ENCODE peak calls at places on chromosomes 7 and 10, in nine cellular contexts. V, A, T, X, W, Y, R, D and C are unnamed samples. For H3K27me3, the result is how much of the 10 kb centered on the place peaks cover.

GRCh38 chr10:130804778-130805634 is 506.5 kb downstream of the TCERG1L start:
- DNase-seq in A (no peak), T (peak), X (no peak), V (no peak), W (no peak), R (no peak), Y (no peak), D (peak), C (no peak)

GRCh38 chr7:92717982-92718716 is 118.2 kb downstream of the CDK6 start:
- DNase-seq in T (no peak), W (no peak), X (peak), V (no peak), D (peak), A (peak), R (no peak), Y (peak), C (no peak)

GRCh38 chr7:90271753-90272152 is 26.8 kb downstream of the CFAP69 start:
- DNase-seq in V (no peak), W (no peak), Y (no peak), T (no peak), R (peak), D (no peak), A (no peak), X (peak), C (no peak)

GRCh38 chr7:77454802-77455201 is 38.7 kb upstream of the GSAP start:
- DNase-seq in R (no peak), W (no peak), D (no peak), X (no peak), A (no peak), Y (no peak), V (no peak), T (no peak), C (no peak)

GRCh38 chr10:86962136-86962980 is 4.0 kb downstream of the SNCG start:
- DNase-seq in W (no peak), D (peak), T (peak), X (no peak), Y (peak), V (no peak), R (no peak), A (no peak), C (no peak)

GRCh38 chr10:14564268-14564744 is 210.4 kb downstream of the FAM107B start:
- DNase-seq in R (no peak), V (no peak), T (no peak), Y (no peak), D (no peak), W (no peak), A (no peak), X (no peak), C (no peak)

GRCh38 chr10:69352569-69353264 is 64.0 kb downstream of the TACR2 start:
- DNase-seq in R (no peak), D (no peak), T (no peak), W (no peak), A (no peak), X (no peak), Y (no peak), V (no peak), C (no peak)

GRCh38 chr7:31850601-31851000 is 163.6 kb downstream of the PPP1R17 start:
- DNase-seq in R (no peak), A (no peak), D (no peak), V (no peak), X (no peak), T (no peak), Y (no peak), W (peak), C (no peak)

GRCh38 chr7:158468225-158468624 is 119.4 kb downstream of the PTPRN2 start:
- DNase-seq in D (no peak), X (no peak), A (no peak), V (no peak), T (no peak), R (no peak), W (peak), Y (no peak), C (no peak)

GRCh38 chr7:134350682-134351081 is 34.0 kb upstream of the SLC35B4 start:
- DNase-seq in W (no peak), Y (no peak), A (no peak), X (no peak), T (no peak), V (no peak), D (no peak), R (no peak), C (no peak)

GRCh38 chr10:119917777-119918176 is 25.2 kb downstream of the SEC23IP start:
- DNase-seq in X (no peak), R (no peak), T (no peak), D (no peak), V (no peak), A (no peak), W (no peak), Y (no peak), C (no peak)

GRCh38 chr10:42937048-42937447 is 139.8 kb upstream of the RET start:
- DNase-seq in R (no peak), T (peak), A (no peak), D (no peak), W (no peak), V (no peak), X (no peak), Y (no peak), C (no peak)

GRCh38 chr7:128740996-128741395 is 1.8 kb downstream of the CALU start:
- DNase-seq in T (no peak), D (no peak), R (no peak), Y (no peak), A (no peak), X (no peak), W (no peak), V (no peak), C (no peak)

GRCh38 chr7:128937647-128938523 is at the start of gene IRF5:
- DNase-seq in D (no peak), Y (peak), R (no peak), V (peak), T (peak), W (peak), X (peak), A (peak), C (no peak)

GRCh38 chr10:13707156-13707881 is 120.6 kb downstream of the PRPF18 start:
- DNase-seq in T (no peak), A (peak), D (peak), R (peak), Y (peak), V (no peak), W (peak), X (peak), C (peak)

GRCh38 chr10:32142646-32143045 is 86.4 kb upstream of the KIF5B start:
- DNase-seq in V (no peak), R (peak), X (peak), Y (no peak), T (no peak), W (no peak), A (no peak), D (no peak), C (no peak)

GRCh38 chr7:113071465-113071864 is 15.2 kb downstream of the GPR85 start:
- DNase-seq in V (peak), A (no peak), T (no peak), Y (no peak), W (no peak), D (no peak), X (peak), R (no peak), C (no peak)

GRCh38 chr10:125142946-125143345 is 17.4 kb downstream of the CTBP2 start:
- DNase-seq in R (no peak), A (no peak), Y (no peak), X (no peak), V (no peak), W (no peak), D (no peak), T (no peak), C (no peak)

GRCh38 chr10:50447691-50448090 is 176.1 kb downstream of the SGMS1 start:
- DNase-seq in D (no peak), A (no peak), R (no peak), Y (no peak), T (no peak), V (no peak), X (peak), W (no peak), C (no peak)

GRCh38 chr10:119489572-119490326 is 52.8 kb downstream of the RGS10 start:
- DNase-seq in T (no peak), X (peak), R (no peak), Y (peak), V (peak), A (peak), D (no peak), W (peak), C (no peak)

GRCh38 chr7:17233643-17234397 is 64.6 kb upstream of the AHR start:
- DNase-seq in Y (no peak), X (no peak), V (peak), T (no peak), W (no peak), A (no peak), D (no peak), R (no peak), C (no peak)

GRCh38 chr7:30596043-30596641 is 1.5 kb downstream of the GARS1 start:
- DNase-seq in W (peak), T (no peak), D (no peak), V (peak), X (peak), A (no peak), Y (no peak), R (no peak), C (no peak)

GRCh38 chr10:120217736-120218135 is 239.3 kb upstream of the PLPP4 start:
- DNase-seq in T (no peak), A (no peak), D (no peak), W (no peak), R (no peak), Y (no peak), X (no peak), V (no peak), C (no peak)

GRCh38 chr10:89118091-89118490 is 89.0 kb downstream of the CH25H start:
- DNase-seq in A (no peak), R (no peak), V (no peak), T (no peak), Y (no peak), W (no peak), X (peak), D (no peak), C (peak)

GRCh38 chr7:138980575-138981285 is 459 bp downstream of the KIAA1549 start:
- DNase-seq in X (peak), Y (no peak), A (no peak), V (no peak), D (no peak), W (no peak), R (no peak), T (no peak), C (no peak)

GRCh38 chr10:97427571-97428179 is 1.7 kb downstream of the PGAM1 start:
- DNase-seq in V (no peak), W (peak), R (no peak), X (peak), Y (peak), T (no peak), D (no peak), A (no peak), C (no peak)

GRCh38 chr10:52631648-52632047 is 140.9 kb downstream of the MBL2 start:
- DNase-seq in A (no peak), V (no peak), W (no peak), R (no peak), Y (no peak), X (no peak), D (no peak), T (no peak), C (no peak)

GRCh38 chr10:70267161-70267933 is 16.5 kb downstream of the NPFFR1 start:
- DNase-seq in W (peak), A (no peak), T (no peak), V (no peak), R (peak), D (no peak), Y (no peak), X (peak), C (peak)

GRCh38 chr7:16067695-16068094 is 353.6 kb downstream of the CRPPA start:
- DNase-seq in V (no peak), W (no peak), X (no peak), R (no peak), A (no peak), D (no peak), Y (no peak), T (no peak), C (no peak)

GRCh38 chr7:73448609-73449008 is 15.0 kb downstream of the FZD9 start:
- DNase-seq in A (no peak), Y (no peak), D (no peak), V (no peak), W (no peak), X (no peak), R (peak), T (no peak), C (no peak)

GRCh38 chr10:35797187-35797586 is 155.1 kb upstream of the FZD8 start:
- DNase-seq in X (no peak), D (no peak), R (no peak), W (no peak), T (no peak), V (no peak), A (no peak), Y (no peak), C (no peak)

GRCh38 chr10:132223156-132223590 is 36.4 kb downstream of the DPYSL4 start:
- DNase-seq in R (peak), X (peak), W (peak), D (peak), A (peak), V (peak), Y (peak), T (no peak), C (peak)

GRCh38 chr10:29895436-29895835 is 163.9 kb downstream of the JCAD start:
- DNase-seq in D (no peak), Y (no peak), X (peak), T (peak), V (no peak), A (no peak), R (peak), W (peak), C (peak)

GRCh38 chr10:77564781-77565589 is 72.6 kb downstream of the KCNMA1 start:
- DNase-seq in W (peak), X (peak), V (no peak), A (no peak), D (no peak), R (peak), Y (no peak), T (no peak), C (no peak)

GRCh38 chr7:155387066-155387620 is 70.8 kb upstream of the EN2 start:
- DNase-seq in W (no peak), R (no peak), T (no peak), A (no peak), X (no peak), Y (no peak), D (no peak), V (no peak), C (no peak)

GRCh38 chr7:7628476-7628875 is 12.1 kb upstream of the UMAD1 start:
- DNase-seq in R (no peak), A (no peak), V (no peak), X (no peak), W (no peak), Y (no peak), T (no peak), D (no peak), C (no peak)

GRCh38 chr10:23194966-23195845 is 3.1 kb downstream of the PTF1A start:
- DNase-seq in V (no peak), A (no peak), W (peak), T (no peak), X (no peak), Y (no peak), R (no peak), D (no peak), C (no peak)
- H3K27me3 ChIP-seq in V (under half), A (under half), W (half or more), T (half or more), X (half or more), Y (half or more), R (under half), D (under half), C (half or more)

GRCh38 chr7:146740039-146740438 is 623.4 kb downstream of the CNTNAP2 start:
- DNase-seq in X (no peak), D (no peak), A (no peak), V (no peak), W (no peak), T (no peak), R (no peak), Y (no peak), C (no peak)

GRCh38 chr7:146731185-146731584 is 614.6 kb downstream of the CNTNAP2 start:
- DNase-seq in T (no peak), R (no peak), W (no peak), D (no peak), X (no peak), Y (no peak), A (no peak), V (no peak), C (no peak)

GRCh38 chr7:146735992-146736391 is 619.4 kb downstream of the CNTNAP2 start:
- DNase-seq in V (no peak), Y (no peak), A (no peak), W (no peak), X (no peak), T (no peak), D (no peak), R (no peak), C (no peak)

GRCh38 chr7:146736446-146737190 is 620.0 kb downstream of the CNTNAP2 start:
- DNase-seq in X (no peak), R (no peak), V (no peak), Y (no peak), D (no peak), W (no peak), A (no peak), T (no peak), C (no peak)
- TF ChIP-seq CTCF in X (no peak), R (no peak), V (no peak), Y (no peak), D (peak), W (peak), A (no peak), T (no peak), C (peak)

GRCh38 chr7:98354052-98354451 is 46.8 kb downstream of the BAIAP2L1 start:
- DNase-seq in T (peak), A (no peak), V (no peak), W (no peak), X (no peak), R (no peak), D (no peak), Y (no peak), C (no peak)

GRCh38 chr7:98355250-98355538 is 45.7 kb downstream of the BAIAP2L1 start:
- DNase-seq in A (no peak), R (no peak), W (no peak), V (no peak), T (peak), Y (no peak), X (no peak), D (no peak), C (no peak)

GRCh38 chr7:98357751-98358161 is 43.1 kb downstream of the BAIAP2L1 start:
- DNase-seq in V (no peak), A (no peak), R (no peak), X (no peak), D (no peak), W (no peak), Y (no peak), T (peak), C (no peak)

GRCh38 chr7:98352621-98353020 is 48.3 kb downstream of the BAIAP2L1 start:
- DNase-seq in Y (no peak), A (no peak), V (no peak), X (peak), R (peak), D (no peak), T (no peak), W (no peak), C (no peak)

DNA sequence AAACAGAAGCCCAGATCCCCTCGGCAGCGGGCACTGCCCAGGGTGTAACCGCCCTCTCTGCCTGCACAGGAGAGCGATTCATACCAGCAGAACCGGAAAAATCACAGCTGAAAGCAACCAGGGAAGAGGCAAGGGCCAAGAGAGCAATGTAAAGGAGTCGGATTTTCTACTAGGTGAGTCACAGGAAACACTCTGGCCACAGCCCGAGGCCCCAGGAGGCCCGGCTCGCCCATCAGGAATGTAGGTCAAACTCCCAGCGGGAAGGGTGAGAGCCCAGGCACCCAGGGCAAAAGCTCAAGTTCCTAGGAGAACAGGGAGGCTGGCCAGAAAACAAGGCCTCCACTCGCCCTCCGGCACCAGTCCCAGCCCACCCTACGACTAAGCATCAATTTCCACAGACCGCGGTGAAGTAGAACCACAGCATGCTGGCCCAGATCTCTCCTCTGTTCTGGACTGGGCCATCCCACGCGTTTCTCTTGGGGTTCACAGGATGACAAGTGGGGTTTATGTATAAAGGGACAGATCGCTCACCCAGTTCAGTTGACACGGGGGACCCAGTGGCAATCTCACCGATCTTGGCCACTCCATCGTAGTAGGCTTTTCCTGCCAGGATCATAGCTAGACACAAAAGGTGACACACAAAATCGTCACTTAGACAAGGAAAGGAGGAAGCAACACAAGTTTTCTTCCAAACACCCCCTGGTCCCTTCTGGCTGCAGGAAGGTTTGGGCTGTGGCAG is 46.2 kb downstream of the BAIAP2L1 start:
- DNase-seq in T (peak), R (no peak), V (no peak), A (no peak), D (no peak), X (peak), Y (peak), W (no peak), C (peak)
- H3K4me3 ChIP-seq in T (no peak), R (no peak), V (no peak), A (no peak), D (no peak), X (peak), Y (no peak), W (no peak), C (no peak)

DNA sequence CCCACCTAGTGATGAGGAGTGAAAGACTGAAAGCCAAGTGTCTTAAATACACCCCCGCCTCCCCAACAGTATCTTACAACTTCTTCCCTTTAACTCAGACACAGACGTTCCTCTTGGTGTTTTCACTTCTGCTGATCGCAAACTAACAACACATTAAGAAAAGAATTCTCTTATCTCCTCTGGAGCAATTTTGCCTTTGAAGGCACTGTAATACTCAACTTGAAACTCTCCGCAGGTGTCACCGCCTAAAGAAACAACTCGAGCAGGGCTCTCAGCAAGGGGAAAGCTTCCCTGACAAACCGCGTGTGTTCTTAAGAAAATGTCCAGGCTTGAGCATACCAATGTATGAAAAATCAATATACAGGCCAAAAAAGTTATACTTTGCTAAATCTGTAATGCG is 445 bp downstream of the SEMA3C start:
- DNase-seq in R (no peak), D (no peak), T (no peak), W (peak), Y (no peak), A (no peak), X (no peak), V (no peak), C (no peak)
- H3K27me3 ChIP-seq in R (under half), D (under half), T (under half), W (under half), Y (under half), A (under half), X (under half), V (under half), C (under half)

DNA sequence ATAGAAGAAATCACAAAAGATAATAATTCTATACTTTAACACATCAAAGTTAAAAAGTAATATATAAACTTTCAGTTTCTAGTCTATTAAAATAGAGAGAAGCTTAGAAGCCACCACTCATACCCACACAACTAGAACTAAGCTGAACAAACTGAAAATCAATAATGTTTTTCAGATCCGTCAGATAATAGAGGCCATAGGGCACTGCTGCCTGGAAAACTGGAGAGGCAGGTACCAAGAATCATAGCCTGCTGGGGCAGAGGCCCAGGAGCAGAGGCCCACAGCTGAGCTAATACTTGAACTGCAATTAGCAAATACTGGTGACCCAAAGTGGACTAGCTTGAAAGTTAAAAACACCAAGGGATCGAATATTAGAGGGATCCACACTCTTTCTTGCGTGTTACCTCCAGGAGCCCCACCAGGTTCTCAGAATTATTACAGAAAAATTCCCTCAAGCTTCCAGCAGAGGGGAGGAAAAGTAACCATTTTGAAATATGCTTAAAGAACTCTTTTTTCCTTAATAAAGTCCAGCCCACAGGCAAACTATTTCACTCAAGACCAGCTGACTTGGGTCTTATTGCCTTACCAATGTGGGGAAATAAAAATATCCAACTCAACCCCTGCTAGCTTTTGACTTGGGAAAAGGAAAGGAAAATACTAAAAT is 774.1 kb upstream of the IGFBP3 start:
- DNase-seq in W (no peak), X (no peak), V (no peak), R (no peak), Y (peak), T (no peak), D (no peak), A (no peak), C (no peak)
- TF ChIP-seq CTCF in W (no peak), X (no peak), V (no peak), R (peak), Y (no peak), T (no peak), D (no peak), A (no peak), C (peak)

GRCh38 chr10:103276251-103276936 is 544 bp upstream of the INA start:
- DNase-seq in W (peak), X (no peak), V (no peak), T (no peak), Y (no peak), R (no peak), A (no peak), D (no peak), C (no peak)
- H3K4me3 ChIP-seq in W (peak), X (no peak), V (no peak), T (peak), Y (peak), R (peak), A (peak), D (peak), C (peak)